ENCODE peak calls at places on chromosomes 13 and 19, in five cellular contexts. One of them, this sample, is unnamed. For H3K27me3, the result is how much of the 10 kb centered on the place peaks cover.

GRCh38 chr13:76438050-76438449 is 448.2 kb downstream of the KCTD12 start:
- DNase-seq in adrenal gland: no peak
- DNase-seq in tibial artery: no peak
- DNase-seq in MM.1S: no peak
- DNase-seq in esophagus muscularis mucosa: no peak
- DNase-seq in this sample: no peak

GRCh38 chr13:48595330-48596127 is 58.2 kb upstream of the CYSLTR2 start:
- DNase-seq in adrenal gland: peak
- DNase-seq in esophagus muscularis mucosa: peak
- DNase-seq in tibial artery: no peak
- DNase-seq in MM.1S: peak
- DNase-seq in this sample: no peak

GRCh38 chr13:42524487-42525034 is 49.4 kb upstream of the TNFSF11 start:
- DNase-seq in adrenal gland: no peak
- DNase-seq in esophagus muscularis mucosa: no peak
- DNase-seq in tibial artery: no peak
- DNase-seq in MM.1S: no peak
- DNase-seq in this sample: peak

GRCh38 chr19:33809960-33810359 is 13.3 kb downstream of the KCTD15 start:
- DNase-seq in MM.1S: no peak
- DNase-seq in esophagus muscularis mucosa: no peak
- DNase-seq in tibial artery: peak
- DNase-seq in adrenal gland: no peak
- DNase-seq in this sample: no peak

GRCh38 chr13:98981596-98982195 is 3.8 kb upstream of the DOCK9 start:
- DNase-seq in esophagus muscularis mucosa: no peak
- DNase-seq in tibial artery: no peak
- DNase-seq in adrenal gland: no peak
- DNase-seq in MM.1S: peak
- DNase-seq in this sample: peak

GRCh38 chr13:92769064-92769463 is 457.5 kb upstream of the GPC6 start:
- DNase-seq in MM.1S: no peak
- DNase-seq in esophagus muscularis mucosa: no peak
- DNase-seq in tibial artery: no peak
- DNase-seq in adrenal gland: no peak
- DNase-seq in this sample: no peak

GRCh38 chr19:38527466-38528136 is 90.2 kb downstream of the MAP4K1 start:
- DNase-seq in esophagus muscularis mucosa: no peak
- DNase-seq in MM.1S: no peak
- DNase-seq in tibial artery: no peak
- DNase-seq in adrenal gland: no peak
- DNase-seq in this sample: no peak

GRCh38 chr19:22327321-22327720 is 41.1 kb downstream of the ZNF729 start:
- DNase-seq in MM.1S: no peak
- DNase-seq in tibial artery: no peak
- DNase-seq in esophagus muscularis mucosa: peak
- DNase-seq in adrenal gland: no peak
- DNase-seq in this sample: no peak

GRCh38 chr13:45269204-45269603 is 68.4 kb upstream of the KCTD4 start:
- DNase-seq in tibial artery: no peak
- DNase-seq in MM.1S: no peak
- DNase-seq in adrenal gland: no peak
- DNase-seq in esophagus muscularis mucosa: no peak
- DNase-seq in this sample: no peak

GRCh38 chr13:108227651-108228272 is 9.6 kb downstream of the ABHD13 start:
- DNase-seq in adrenal gland: no peak
- DNase-seq in tibial artery: no peak
- DNase-seq in esophagus muscularis mucosa: no peak
- DNase-seq in MM.1S: peak
- DNase-seq in this sample: no peak

GRCh38 chr13:101880581-101880980 is 428.1 kb downstream of the ITGBL1 start:
- DNase-seq in MM.1S: no peak
- DNase-seq in tibial artery: no peak
- DNase-seq in adrenal gland: no peak
- DNase-seq in esophagus muscularis mucosa: no peak
- DNase-seq in this sample: peak

GRCh38 chr13:21324793-21325192 is 134.3 kb downstream of the ZDHHC20 start:
- DNase-seq in esophagus muscularis mucosa: no peak
- DNase-seq in adrenal gland: no peak
- DNase-seq in MM.1S: no peak
- DNase-seq in tibial artery: no peak
- DNase-seq in this sample: no peak

GRCh38 chr19:48925240-48925843 is 8.2 kb upstream of the DHDH start:
- DNase-seq in adrenal gland: peak
- DNase-seq in esophagus muscularis mucosa: no peak
- DNase-seq in MM.1S: no peak
- DNase-seq in tibial artery: no peak
- DNase-seq in this sample: no peak

GRCh38 chr13:64688893-64689677 is 2541.1 kb downstream of the PCDH9 start:
- DNase-seq in tibial artery: no peak
- DNase-seq in adrenal gland: no peak
- DNase-seq in esophagus muscularis mucosa: no peak
- DNase-seq in MM.1S: no peak
- DNase-seq in this sample: no peak

GRCh38 chr19:6737284-6737872 is at the start of gene GPR108:
- DNase-seq in esophagus muscularis mucosa: peak
- DNase-seq in MM.1S: no peak
- DNase-seq in tibial artery: peak
- DNase-seq in adrenal gland: peak
- DNase-seq in this sample: peak

GRCh38 chr19:45136507-45137178 is 24.1 kb downstream of the NKPD1 start:
- DNase-seq in adrenal gland: no peak
- DNase-seq in tibial artery: no peak
- DNase-seq in esophagus muscularis mucosa: no peak
- DNase-seq in MM.1S: peak
- DNase-seq in this sample: peak

GRCh38 chr19:40216013-40216776 is 2.0 kb downstream of the TTC9B start:
- DNase-seq in adrenal gland: no peak
- DNase-seq in esophagus muscularis mucosa: no peak
- DNase-seq in tibial artery: no peak
- DNase-seq in MM.1S: no peak
- DNase-seq in this sample: no peak

GRCh38 chr13:99565478-99566124 is 64.3 kb downstream of the TM9SF2 start:
- DNase-seq in esophagus muscularis mucosa: no peak
- DNase-seq in adrenal gland: no peak
- DNase-seq in MM.1S: no peak
- DNase-seq in tibial artery: no peak
- DNase-seq in this sample: no peak

GRCh38 chr13:39773833-39774232 is 118.4 kb downstream of the COG6 start:
- DNase-seq in MM.1S: no peak
- DNase-seq in esophagus muscularis mucosa: no peak
- DNase-seq in tibial artery: no peak
- DNase-seq in adrenal gland: no peak
- DNase-seq in this sample: no peak

GRCh38 chr13:77545626-77546412 is 10.3 kb downstream of the SCEL start:
- DNase-seq in adrenal gland: no peak
- DNase-seq in tibial artery: no peak
- DNase-seq in esophagus muscularis mucosa: peak
- DNase-seq in MM.1S: no peak
- DNase-seq in this sample: no peak

GRCh38 chr13:100694722-100695644 is 20.4 kb upstream of the TMTC4 start:
- DNase-seq in adrenal gland: peak
- DNase-seq in esophagus muscularis mucosa: no peak
- DNase-seq in tibial artery: no peak
- DNase-seq in MM.1S: no peak
- DNase-seq in this sample: no peak

GRCh38 chr13:61413572-61413971 is 2.1 kb downstream of the PCDH20 start:
- DNase-seq in esophagus muscularis mucosa: no peak
- DNase-seq in adrenal gland: no peak
- DNase-seq in MM.1S: no peak
- DNase-seq in tibial artery: no peak
- DNase-seq in this sample: no peak

GRCh38 chr19:45076029-45076850 is at the start of gene ZNF296:
- DNase-seq in adrenal gland: peak
- DNase-seq in MM.1S: peak
- DNase-seq in tibial artery: peak
- DNase-seq in esophagus muscularis mucosa: no peak
- DNase-seq in this sample: peak

GRCh38 chr19:3135961-3136683 is at the start of gene GNA15:
- DNase-seq in adrenal gland: peak
- DNase-seq in esophagus muscularis mucosa: no peak
- DNase-seq in MM.1S: no peak
- DNase-seq in tibial artery: no peak
- DNase-seq in this sample: peak
- H3K4me3 ChIP-seq in adrenal gland: no peak
- H3K4me3 ChIP-seq in esophagus muscularis mucosa: peak
- H3K4me3 ChIP-seq in MM.1S: no peak
- H3K4me3 ChIP-seq in tibial artery: peak
- H3K4me3 ChIP-seq in this sample: peak

GRCh38 chr13:26534036-26534726 is 23.3 kb upstream of the WASF3 start:
- DNase-seq in MM.1S: no peak
- DNase-seq in esophagus muscularis mucosa: no peak
- DNase-seq in adrenal gland: no peak
- DNase-seq in tibial artery: no peak
- DNase-seq in this sample: no peak
- H3K27me3 ChIP-seq in MM.1S: under half
- H3K27me3 ChIP-seq in esophagus muscularis mucosa: under half
- H3K27me3 ChIP-seq in adrenal gland: under half
- H3K27me3 ChIP-seq in tibial artery: under half
- H3K27me3 ChIP-seq in this sample: under half

DNA sequence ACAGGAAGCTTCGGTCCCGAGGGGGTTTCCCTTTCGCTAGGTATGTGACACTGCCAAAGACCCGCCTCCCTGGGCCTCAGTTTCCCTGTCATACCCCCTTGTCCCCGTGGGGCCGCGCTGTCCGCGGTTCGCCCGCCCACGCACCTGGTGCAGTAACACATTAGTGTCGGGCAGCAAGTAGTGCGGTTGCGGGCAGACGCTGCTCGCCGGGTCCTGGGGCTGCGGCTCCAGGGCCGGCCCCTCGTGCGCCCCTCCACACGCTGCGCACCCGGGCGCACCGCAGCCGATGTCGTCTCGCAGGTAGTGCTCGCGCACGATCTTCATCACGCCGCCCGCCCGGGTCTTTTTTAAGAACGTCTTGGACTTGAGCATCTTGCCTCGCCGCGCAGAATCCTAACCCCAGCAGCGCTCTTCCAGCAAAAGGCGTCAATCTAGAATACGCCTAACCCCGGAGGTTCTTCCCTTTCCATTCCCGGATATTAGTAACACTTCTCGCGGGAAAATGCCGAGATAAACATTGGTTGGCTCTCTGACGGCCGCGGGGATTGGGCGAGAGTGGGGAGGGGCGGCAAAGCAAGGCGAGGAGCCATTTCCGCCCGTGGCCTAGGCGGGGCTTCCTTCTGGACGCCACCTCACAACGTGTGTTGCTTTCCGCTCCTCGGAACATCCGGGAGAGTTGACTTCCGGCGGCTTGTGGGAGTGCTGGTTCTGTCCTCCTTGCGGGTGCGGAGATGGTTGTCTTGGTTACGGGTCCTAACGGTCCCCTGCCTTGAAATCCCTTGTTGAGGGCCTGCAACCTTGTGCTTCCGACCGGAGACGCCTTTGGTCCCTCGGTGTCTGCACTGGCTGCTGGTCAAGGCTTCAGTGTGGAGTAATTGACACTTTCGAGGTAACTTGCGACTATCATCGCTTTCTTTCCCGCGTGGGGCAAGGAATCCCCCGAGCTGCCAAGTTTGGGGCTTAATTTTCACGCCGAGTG is at the start of the genes DIS3 and PIBF1:
- DNase-seq in tibial artery: peak
- DNase-seq in MM.1S: peak
- DNase-seq in adrenal gland: peak
- DNase-seq in esophagus muscularis mucosa: peak
- DNase-seq in this sample: peak
- TF ChIP-seq CTCF in tibial artery: no peak
- TF ChIP-seq CTCF in MM.1S: no peak
- TF ChIP-seq CTCF in adrenal gland: no peak
- TF ChIP-seq CTCF in esophagus muscularis mucosa: no peak
- TF ChIP-seq CTCF in this sample: no peak

GRCh38 chr19:8832132-8833021 is at the start of the genes MBD3L1 and ZNF558:
- DNase-seq in esophagus muscularis mucosa: peak
- DNase-seq in adrenal gland: peak
- DNase-seq in tibial artery: peak
- DNase-seq in MM.1S: peak
- DNase-seq in this sample: peak
- H3K4me3 ChIP-seq in esophagus muscularis mucosa: peak
- H3K4me3 ChIP-seq in adrenal gland: peak
- H3K4me3 ChIP-seq in tibial artery: peak
- H3K4me3 ChIP-seq in MM.1S: peak
- H3K4me3 ChIP-seq in this sample: peak

GRCh38 chr13:112153846-112154245 is 86.9 kb downstream of the SOX1 start:
- DNase-seq in adrenal gland: no peak
- DNase-seq in MM.1S: no peak
- DNase-seq in tibial artery: peak
- DNase-seq in esophagus muscularis mucosa: no peak
- DNase-seq in this sample: no peak
- H3K27me3 ChIP-seq in adrenal gland: under half
- H3K27me3 ChIP-seq in MM.1S: under half
- H3K27me3 ChIP-seq in tibial artery: under half
- H3K27me3 ChIP-seq in esophagus muscularis mucosa: under half
- H3K27me3 ChIP-seq in this sample: under half

DNA sequence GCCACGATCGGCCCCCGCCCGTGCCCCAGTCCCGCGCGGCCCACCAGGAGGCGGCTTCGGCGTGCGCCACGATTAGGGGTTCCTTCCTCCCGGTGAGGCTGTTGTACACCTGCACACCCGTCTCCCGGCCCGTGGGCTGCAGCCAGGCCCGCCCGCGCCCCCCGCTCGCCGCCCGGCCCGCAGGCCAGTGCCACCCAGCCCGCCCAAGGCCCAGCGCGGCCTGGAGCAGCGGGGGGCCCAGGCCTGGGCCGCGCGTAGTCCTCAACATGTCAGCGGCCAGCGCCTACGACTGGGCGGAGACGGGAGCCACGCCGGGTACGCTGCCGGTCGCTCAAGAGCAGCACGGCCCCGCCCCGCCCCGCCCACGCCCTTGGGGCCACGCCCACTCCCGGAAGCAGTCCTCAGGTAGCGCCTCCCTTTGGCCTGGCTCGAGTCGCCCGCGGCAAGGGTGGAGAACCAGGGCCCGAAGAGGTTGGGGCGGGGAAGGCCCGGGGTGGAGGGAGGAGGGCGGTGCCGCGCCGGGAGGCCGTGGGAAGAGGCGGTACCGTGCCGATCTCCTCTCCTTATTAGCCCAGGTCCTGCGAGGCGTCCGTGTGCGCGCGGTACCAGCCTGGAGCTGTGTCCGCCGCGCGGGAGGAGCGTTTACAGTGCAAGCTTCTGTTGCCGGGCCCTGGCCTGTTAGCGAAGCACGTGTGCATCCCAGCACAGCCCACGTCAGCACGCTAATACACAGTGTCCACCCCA is at the start of gene CARS2:
- DNase-seq in esophagus muscularis mucosa: peak
- DNase-seq in tibial artery: peak
- DNase-seq in adrenal gland: peak
- DNase-seq in MM.1S: peak
- DNase-seq in this sample: peak
- TF ChIP-seq CTCF in esophagus muscularis mucosa: no peak
- TF ChIP-seq CTCF in tibial artery: no peak
- TF ChIP-seq CTCF in adrenal gland: no peak
- TF ChIP-seq CTCF in MM.1S: peak
- TF ChIP-seq CTCF in this sample: peak

This sample was measured in GM06990.